ENCODE peak calls at places on chromosomes 11 and 22, in seven cellular contexts. G is ecto neural progenitor cell; P is stimulated activated CD4-positive, alpha-beta T cell treated with anti-CD3 and anti-CD28 coated beads, Interleukin-1b, Interleukin-23, amount 100 ng/mL, for 4 hours; Q is hypothalamus; V is D341Med; K is LoVo; Z is DMS153. J is an unnamed sample.

GRCh38 chr11:45929486-45930030 is 7.1 kb downstream of the LARGE2 start:
- DNase-seq in Q (no peak), K (no peak), G (no peak), Z (no peak), P (no peak), V (no peak), J (no peak)

GRCh38 chr11:74932169-74932568 is 16.7 kb downstream of the XRRA1 start:
- DNase-seq in Q (no peak), Z (no peak), K (no peak), G (no peak), V (no peak), P (no peak), J (no peak)

GRCh38 chr11:65558785-65559509 is 788 bp upstream of the LTBP3 start:
- DNase-seq in G (no peak), K (no peak), V (no peak), Q (peak), P (no peak), Z (no peak), J (no peak)

GRCh38 chr11:60748225-60748624 is 8.4 kb upstream of the MS4A15 start:
- DNase-seq in K (no peak), P (no peak), Z (no peak), Q (no peak), G (no peak), V (no peak), J (no peak)

GRCh38 chr11:133935551-133935910 is 21.2 kb downstream of the IGSF9B start:
- DNase-seq in Q (no peak), Z (no peak), G (no peak), K (no peak), P (no peak), V (no peak), J (no peak)

GRCh38 chr11:117026593-117027330 is 71.5 kb downstream of the SIK3 start:
- DNase-seq in G (no peak), Q (no peak), Z (no peak), P (no peak), V (no peak), K (no peak), J (no peak)

GRCh38 chr11:75365711-75366181 is 14.3 kb upstream of the ARRB1 start:
- DNase-seq in Z (no peak), G (no peak), P (no peak), Q (no peak), V (no peak), K (no peak), J (no peak)

GRCh38 chr11:35163707-35164496 is 24.9 kb downstream of the CD44 start:
- DNase-seq in P (no peak), K (no peak), V (no peak), G (no peak), Q (no peak), Z (no peak), J (no peak)

GRCh38 chr11:1889527-1889930 is 2.2 kb downstream of the PRR33 start:
- DNase-seq in Z (no peak), V (no peak), Q (no peak), K (no peak), P (no peak), G (no peak), J (peak)

GRCh38 chr22:23591203-23591791 is 11.2 kb upstream of the IGLL1 start:
- DNase-seq in G (peak), P (peak), K (peak), Q (peak), V (peak), Z (no peak), J (no peak)

GRCh38 chr11:100585728-100586127 is 101.4 kb upstream of the ARHGAP42 start:
- DNase-seq in G (no peak), V (no peak), K (no peak), Q (no peak), P (no peak), Z (no peak), J (no peak)

J was measured in left lung.